ENCODE peak calls at places on chromosome 22, in seven cellular contexts. One of them, this sample, is unnamed.

GRCh38 chr22:45516923-45517675 is 14.4 kb downstream of the FBLN1 start:
- DNase-seq in kidney: no peak
- DNase-seq in NCI-H146: no peak
- DNase-seq in RWPE1: no peak
- DNase-seq in stimulated activated CD8-positive, alpha-beta memory T cell treated with anti-CD3 and anti-CD28 coated beads, Interleukin-2, amount 100 ng/mL, for 1 hour: no peak
- DNase-seq in NCI-H1105 treated with DMSO at 0.1 percent for 48 hours: no peak
- DNase-seq in ELR: no peak
- DNase-seq in this sample: no peak

GRCh38 chr22:22427542-22428065 is 80.9 kb downstream of the ZNF280B start:
- DNase-seq in kidney: no peak
- DNase-seq in NCI-H146: no peak
- DNase-seq in RWPE1: no peak
- DNase-seq in stimulated activated CD8-positive, alpha-beta memory T cell treated with anti-CD3 and anti-CD28 coated beads, Interleukin-2, amount 100 ng/mL, for 1 hour: no peak
- DNase-seq in NCI-H1105 treated with DMSO at 0.1 percent for 48 hours: no peak
- DNase-seq in ELR: no peak
- DNase-seq in this sample: no peak

GRCh38 chr22:49765091-49765771 is 62.4 kb downstream of the BRD1 start:
- DNase-seq in kidney: peak
- DNase-seq in NCI-H146: peak
- DNase-seq in RWPE1: no peak
- DNase-seq in stimulated activated CD8-positive, alpha-beta memory T cell treated with anti-CD3 and anti-CD28 coated beads, Interleukin-2, amount 100 ng/mL, for 1 hour: no peak
- DNase-seq in NCI-H1105 treated with DMSO at 0.1 percent for 48 hours: no peak
- DNase-seq in ELR: no peak
- DNase-seq in this sample: no peak

GRCh38 chr22:49779853-49780271 is 47.8 kb downstream of the BRD1 start:
- DNase-seq in kidney: peak
- DNase-seq in NCI-H146: no peak
- DNase-seq in RWPE1: no peak
- DNase-seq in stimulated activated CD8-positive, alpha-beta memory T cell treated with anti-CD3 and anti-CD28 coated beads, Interleukin-2, amount 100 ng/mL, for 1 hour: no peak
- DNase-seq in NCI-H1105 treated with DMSO at 0.1 percent for 48 hours: no peak
- DNase-seq in ELR: no peak
- DNase-seq in this sample: no peak

GRCh38 chr22:49712195-49712791 is 115.4 kb downstream of the BRD1 start:
- DNase-seq in kidney: no peak
- DNase-seq in NCI-H146: no peak
- DNase-seq in RWPE1: peak
- DNase-seq in stimulated activated CD8-positive, alpha-beta memory T cell treated with anti-CD3 and anti-CD28 coated beads, Interleukin-2, amount 100 ng/mL, for 1 hour: no peak
- DNase-seq in NCI-H1105 treated with DMSO at 0.1 percent for 48 hours: no peak
- DNase-seq in ELR: no peak
- DNase-seq in this sample: no peak

GRCh38 chr22:38724926-38725571 is 19.3 kb downstream of the GTPBP1 start:
- DNase-seq in kidney: no peak
- DNase-seq in NCI-H146: no peak
- DNase-seq in RWPE1: no peak
- DNase-seq in stimulated activated CD8-positive, alpha-beta memory T cell treated with anti-CD3 and anti-CD28 coated beads, Interleukin-2, amount 100 ng/mL, for 1 hour: no peak
- DNase-seq in NCI-H1105 treated with DMSO at 0.1 percent for 48 hours: peak
- DNase-seq in ELR: peak
- DNase-seq in this sample: peak

GRCh38 chr22:49751968-49752597 is 75.6 kb downstream of the BRD1 start:
- DNase-seq in kidney: peak
- DNase-seq in NCI-H146: no peak
- DNase-seq in RWPE1: no peak
- DNase-seq in stimulated activated CD8-positive, alpha-beta memory T cell treated with anti-CD3 and anti-CD28 coated beads, Interleukin-2, amount 100 ng/mL, for 1 hour: no peak
- DNase-seq in NCI-H1105 treated with DMSO at 0.1 percent for 48 hours: no peak
- DNase-seq in ELR: no peak
- DNase-seq in this sample: no peak

GRCh38 chr22:29457730-29458129 is 19.3 kb downstream of the RFPL1 start:
- DNase-seq in kidney: no peak
- DNase-seq in NCI-H146: peak
- DNase-seq in RWPE1: peak
- DNase-seq in stimulated activated CD8-positive, alpha-beta memory T cell treated with anti-CD3 and anti-CD28 coated beads, Interleukin-2, amount 100 ng/mL, for 1 hour: no peak
- DNase-seq in NCI-H1105 treated with DMSO at 0.1 percent for 48 hours: peak
- DNase-seq in ELR: peak
- DNase-seq in this sample: peak

GRCh38 chr22:18021431-18021830 is 2.9 kb downstream of the MICAL3 start:
- DNase-seq in kidney: no peak
- DNase-seq in NCI-H146: no peak
- DNase-seq in RWPE1: peak
- DNase-seq in stimulated activated CD8-positive, alpha-beta memory T cell treated with anti-CD3 and anti-CD28 coated beads, Interleukin-2, amount 100 ng/mL, for 1 hour: no peak
- DNase-seq in NCI-H1105 treated with DMSO at 0.1 percent for 48 hours: no peak
- DNase-seq in ELR: no peak
- DNase-seq in this sample: no peak

GRCh38 chr22:37675930-37676571 is 615 bp downstream of the LGALS1 start:
- DNase-seq in kidney: no peak
- DNase-seq in NCI-H146: no peak
- DNase-seq in RWPE1: no peak
- DNase-seq in stimulated activated CD8-positive, alpha-beta memory T cell treated with anti-CD3 and anti-CD28 coated beads, Interleukin-2, amount 100 ng/mL, for 1 hour: no peak
- DNase-seq in NCI-H1105 treated with DMSO at 0.1 percent for 48 hours: no peak
- DNase-seq in ELR: peak
- DNase-seq in this sample: no peak

GRCh38 chr22:50169774-50170341 is 673 bp upstream of the PANX2 start:
- DNase-seq in kidney: no peak
- DNase-seq in NCI-H146: peak
- DNase-seq in RWPE1: no peak
- DNase-seq in stimulated activated CD8-positive, alpha-beta memory T cell treated with anti-CD3 and anti-CD28 coated beads, Interleukin-2, amount 100 ng/mL, for 1 hour: no peak
- DNase-seq in NCI-H1105 treated with DMSO at 0.1 percent for 48 hours: peak
- DNase-seq in ELR: peak
- DNase-seq in this sample: peak

GRCh38 chr22:41688365-41689211 is at the start of gene SNU13:
- DNase-seq in kidney: peak
- DNase-seq in NCI-H146: peak
- DNase-seq in RWPE1: peak
- DNase-seq in stimulated activated CD8-positive, alpha-beta memory T cell treated with anti-CD3 and anti-CD28 coated beads, Interleukin-2, amount 100 ng/mL, for 1 hour: peak
- DNase-seq in NCI-H1105 treated with DMSO at 0.1 percent for 48 hours: peak
- DNase-seq in ELR: peak
- DNase-seq in this sample: peak

GRCh38 chr22:49553076-49553475 is 274.6 kb downstream of the BRD1 start:
- DNase-seq in kidney: peak
- DNase-seq in NCI-H146: no peak
- DNase-seq in RWPE1: no peak
- DNase-seq in stimulated activated CD8-positive, alpha-beta memory T cell treated with anti-CD3 and anti-CD28 coated beads, Interleukin-2, amount 100 ng/mL, for 1 hour: no peak
- DNase-seq in NCI-H1105 treated with DMSO at 0.1 percent for 48 hours: no peak
- DNase-seq in ELR: no peak
- DNase-seq in this sample: no peak

GRCh38 chr22:45341503-45341902 is 31.8 kb downstream of the FAM118A start:
- DNase-seq in kidney: no peak
- DNase-seq in NCI-H146: no peak
- DNase-seq in RWPE1: no peak
- DNase-seq in stimulated activated CD8-positive, alpha-beta memory T cell treated with anti-CD3 and anti-CD28 coated beads, Interleukin-2, amount 100 ng/mL, for 1 hour: no peak
- DNase-seq in NCI-H1105 treated with DMSO at 0.1 percent for 48 hours: no peak
- DNase-seq in ELR: no peak
- DNase-seq in this sample: no peak

GRCh38 chr22:20469110-20469855 is 26.3 kb downstream of the KLHL22 start:
- DNase-seq in kidney: peak
- DNase-seq in NCI-H146: no peak
- DNase-seq in RWPE1: no peak
- DNase-seq in stimulated activated CD8-positive, alpha-beta memory T cell treated with anti-CD3 and anti-CD28 coated beads, Interleukin-2, amount 100 ng/mL, for 1 hour: no peak
- DNase-seq in NCI-H1105 treated with DMSO at 0.1 percent for 48 hours: no peak
- DNase-seq in ELR: no peak
- DNase-seq in this sample: no peak

GRCh38 chr22:36900880-36901279 is 12.5 kb upstream of the CSF2RB start:
- DNase-seq in kidney: no peak
- DNase-seq in NCI-H146: no peak
- DNase-seq in RWPE1: no peak
- DNase-seq in stimulated activated CD8-positive, alpha-beta memory T cell treated with anti-CD3 and anti-CD28 coated beads, Interleukin-2, amount 100 ng/mL, for 1 hour: no peak
- DNase-seq in NCI-H1105 treated with DMSO at 0.1 percent for 48 hours: no peak
- DNase-seq in ELR: no peak
- DNase-seq in this sample: no peak

GRCh38 chr22:46297151-46297819 is 615 bp downstream of the GTSE1 start:
- DNase-seq in kidney: no peak
- DNase-seq in NCI-H146: peak
- DNase-seq in RWPE1: peak
- DNase-seq in stimulated activated CD8-positive, alpha-beta memory T cell treated with anti-CD3 and anti-CD28 coated beads, Interleukin-2, amount 100 ng/mL, for 1 hour: no peak
- DNase-seq in NCI-H1105 treated with DMSO at 0.1 percent for 48 hours: no peak
- DNase-seq in ELR: peak
- DNase-seq in this sample: peak